ENCODE peak calls at places on chromosomes 16 and 17, in five cellular contexts. J is OCI-LY7, T is Kasumi-1, D is A549, B is NCI-H1092 treated with DMSO at 0.1 percent for 48 hours. Q is an unnamed sample.

GRCh38 chr17:38742431-38743308 is 5.5 kb downstream of the PCGF2 start:
- DNase-seq in J (peak), T (no peak), D (peak), B (peak), Q (peak)

GRCh38 chr16:5042574-5043171 is 8.9 kb upstream of the NAGPA start:
- DNase-seq in J (no peak), T (no peak), D (no peak), B (no peak), Q (no peak)

GRCh38 chr16:51146256-51146924 is 4.7 kb downstream of the SALL1 start:
- DNase-seq in J (peak), T (no peak), D (no peak), B (no peak), Q (no peak)

GRCh38 chr16:54228325-54228724 is 58.3 kb downstream of the IRX3 start:
- DNase-seq in J (no peak), T (no peak), D (no peak), B (no peak), Q (no peak)

GRCh38 chr17:82544431-82545070 is 25.0 kb downstream of the FOXK2 start:
- DNase-seq in J (no peak), T (no peak), D (no peak), B (no peak), Q (peak)

GRCh38 chr16:88772871-88773811 is 11.9 kb downstream of the PIEZO1 start:
- DNase-seq in J (no peak), T (no peak), D (no peak), B (peak), Q (peak)

GRCh38 chr17:83181991-83182619 is 102.7 kb downstream of the METRNL start:
- DNase-seq in J (no peak), T (no peak), D (no peak), B (no peak), Q (no peak)

GRCh38 chr16:30491744-30492308 is 19.3 kb downstream of the ITGAL start:
- DNase-seq in J (no peak), T (peak), D (peak), B (no peak), Q (no peak)

GRCh38 chr16:88458039-88458772 is 5.1 kb downstream of the ZFPM1 start:
- DNase-seq in J (no peak), T (no peak), D (no peak), B (no peak), Q (no peak)

GRCh38 chr17:67546578-67547527 is 169.8 kb downstream of the PITPNC1 start:
- DNase-seq in J (peak), T (no peak), D (peak), B (no peak), Q (peak)

GRCh38 chr17:79088997-79089328 is 14.3 kb downstream of the ENGASE start:
- DNase-seq in J (no peak), T (no peak), D (no peak), B (no peak), Q (no peak)

GRCh38 chr17:82528484-82529265 is 9.1 kb downstream of the FOXK2 start:
- DNase-seq in J (peak), T (no peak), D (peak), B (peak), Q (peak)

GRCh38 chr17:78040561-78041400 is 82.3 kb downstream of the TNRC6C start:
- DNase-seq in J (no peak), T (peak), D (peak), B (peak), Q (peak)

GRCh38 chr16:10756574-10756973 is 12.9 kb downstream of the NUBP1 start:
- DNase-seq in J (no peak), T (no peak), D (no peak), B (no peak), Q (no peak)

GRCh38 chr17:42537826-42538451 is 1.9 kb downstream of the NAGLU start:
- DNase-seq in J (no peak), T (no peak), D (no peak), B (no peak), Q (no peak)

GRCh38 chr17:40493697-40494096 is 7.7 kb downstream of the TNS4 start:
- DNase-seq in J (no peak), T (no peak), D (no peak), B (no peak), Q (peak)

GRCh38 chr17:14950216-14950615 is 314.9 kb downstream of the PMP22 start:
- DNase-seq in J (no peak), T (no peak), D (no peak), B (no peak), Q (no peak)

GRCh38 chr17:28724500-28725165 is 1.4 kb downstream of the TLCD1 start:
- DNase-seq in J (peak), T (peak), D (peak), B (peak), Q (peak)

GRCh38 chr17:10798332-10798749 is 5.6 kb downstream of the TMEM238L start:
- DNase-seq in J (no peak), T (no peak), D (no peak), B (no peak), Q (no peak)

GRCh38 chr17:55634702-55635101 is 88.0 kb downstream of the TMEM100 start:
- DNase-seq in J (no peak), T (no peak), D (no peak), B (no peak), Q (no peak)

GRCh38 chr17:21466550-21466949 is 90.4 kb downstream of the KCNJ12 start:
- DNase-seq in J (no peak), T (no peak), D (no peak), B (no peak), Q (no peak)

GRCh38 chr16:56684926-56685590 is 2.8 kb downstream of the MT1X start:
- DNase-seq in J (no peak), T (no peak), D (no peak), B (no peak), Q (peak)

GRCh38 chr16:80583466-80583865 is 42.7 kb downstream of the DYNLRB2 start:
- DNase-seq in J (no peak), T (no peak), D (no peak), B (no peak), Q (no peak)

GRCh38 chr17:62805234-62805633 is 2.9 kb downstream of the MARCHF10 start:
- DNase-seq in J (no peak), T (no peak), D (peak), B (no peak), Q (no peak)

GRCh38 chr16:71899171-71899570 is 3.8 kb downstream of the IST1 start:
- DNase-seq in J (no peak), T (no peak), D (no peak), B (no peak), Q (no peak)

GRCh38 chr17:6086603-6087400 is 16.6 kb downstream of the WSCD1 start:
- DNase-seq in J (no peak), T (no peak), D (no peak), B (no peak), Q (no peak)

GRCh38 chr16:84785843-84786538 is 33.8 kb upstream of the CRISPLD2 start:
- DNase-seq in J (no peak), T (no peak), D (no peak), B (peak), Q (peak)

GRCh38 chr17:27918498-27918897 is 25.3 kb upstream of the LYRM9 start:
- DNase-seq in J (no peak), T (no peak), D (no peak), B (no peak), Q (no peak)

GRCh38 chr16:87380875-87381274 is 2.7 kb downstream of the FBXO31 start:
- DNase-seq in J (no peak), T (no peak), D (no peak), B (no peak), Q (no peak)

GRCh38 chr16:29760567-29761279 is 14.9 kb upstream of the C16orf54 start:
- DNase-seq in J (no peak), T (no peak), D (no peak), B (no peak), Q (no peak)

GRCh38 chr16:67719778-67720144 is 645 bp upstream of the GFOD2 start:
- DNase-seq in J (peak), T (peak), D (peak), B (peak), Q (peak)

GRCh38 chr17:67974186-67974585 is 22.1 kb downstream of the C17orf58 start:
- DNase-seq in J (no peak), T (no peak), D (no peak), B (no peak), Q (no peak)

GRCh38 chr17:9977175-9977574 is 72.1 kb upstream of the RCVRN start:
- DNase-seq in J (no peak), T (no peak), D (no peak), B (no peak), Q (no peak)

GRCh38 chr16:73058221-73058615 is 10.3 kb upstream of the ZFHX3 start:
- DNase-seq in J (peak), T (peak), D (no peak), B (peak), Q (no peak)

GRCh38 chr17:60598001-60598736 is 1.8 kb upstream of the PPM1D start:
- DNase-seq in J (no peak), T (peak), D (no peak), B (peak), Q (no peak)

GRCh38 chr17:12996357-12996756 is 21.5 kb downstream of the ELAC2 start:
- DNase-seq in J (no peak), T (no peak), D (no peak), B (no peak), Q (no peak)

GRCh38 chr17:65099941-65100315 is 37.2 kb upstream of the RGS9 start:
- DNase-seq in J (peak), T (no peak), D (peak), B (peak), Q (peak)

GRCh38 chr17:45046536-45047125 is 4.8 kb downstream of the DCAKD start:
- DNase-seq in J (no peak), T (no peak), D (peak), B (no peak), Q (no peak)

Q was measured in G401.